ENCODE peak calls at places on chromosomes 13 and 19, in seven cellular contexts. L is GM23338, S is GM23248, Q is neural progenitor cell, Z is hepatocyte, B is MM.1S, D is HCT116. K is an unnamed sample.

GRCh38 chr19:55440411-55441105 is 2.5 kb downstream of the SHISA7 start:
- DNase-seq in Z (no peak), D (no peak), S (peak; percentile 17), Q (peak; percentile 60), B (no peak), L (peak; percentile 89), K (no peak)

GRCh38 chr19:49801401-49801888 is 11.6 kb downstream of the FUZ start:
- DNase-seq in L (no peak), Z (no peak), Q (no peak), B (no peak), S (no peak), D (no peak), K (no peak)

GRCh38 chr13:112954488-112955270 is 14.3 kb upstream of the MCF2L start:
- DNase-seq in S (no peak), B (no peak), Z (no peak), D (no peak), Q (no peak), L (no peak), K (no peak)

GRCh38 chr19:1401138-1401888 is at the start of gene GAMT:
- DNase-seq in L (peak; percentile 65), S (peak; percentile 72), Z (peak; percentile 81), B (peak; percentile 74), Q (peak; percentile 76), D (no peak), K (peak; percentile 43)

GRCh38 chr19:53132231-53132991 is at the start of gene ZNF415:
- DNase-seq in Z (peak; percentile 96), L (peak; percentile 98), S (peak; percentile 96), B (no peak), Q (peak; percentile 96), D (no peak), K (peak; percentile 60)

GRCh38 chr19:29683009-29683408 is 17.7 kb downstream of the PLEKHF1 start:
- DNase-seq in L (no peak), S (peak; percentile 49), Q (peak; percentile 81), D (no peak), B (no peak), Z (no peak), K (no peak)

GRCh38 chr13:75258159-75258782 is 223.7 kb downstream of the TBC1D4 start:
- DNase-seq in Z (peak; percentile 38), L (peak; percentile 67), Q (peak; percentile 47), B (peak; percentile 32), D (peak; percentile 23), S (peak; percentile 59), K (peak; percentile 73)

GRCh38 chr13:26629260-26629659 is 71.8 kb downstream of the WASF3 start:
- DNase-seq in L (peak; percentile 44), Q (no peak), S (peak; percentile 37), B (no peak), D (no peak), Z (no peak), K (peak; percentile 5)

GRCh38 chr19:51571599-51571998 is 516 bp downstream of the ZNF175 start:
- DNase-seq in S (peak; percentile 56), D (no peak), L (no peak), Q (no peak), B (no peak), Z (no peak), K (peak; percentile 9)

GRCh38 chr13:51518847-51519246 is 65.4 kb upstream of the WDFY2 start:
- DNase-seq in D (no peak), L (no peak), B (no peak), S (peak; percentile 91), Q (no peak), Z (no peak), K (peak; percentile 72)

GRCh38 chr13:63901630-63902029 is 2486.0 kb upstream of the PCDH20 start:
- DNase-seq in D (no peak), L (peak; percentile 15), B (no peak), Q (peak; percentile 13), S (no peak), Z (no peak), K (no peak)

GRCh38 chr13:94153586-94153985 is 325.9 kb downstream of the DCT start:
- DNase-seq in S (no peak), B (no peak), D (no peak), Z (no peak), L (no peak), Q (no peak), K (no peak)

GRCh38 chr19:45172173-45172572 is 5.9 kb downstream of the TRAPPC6A start:
- DNase-seq in D (no peak), S (no peak), B (no peak), L (no peak), Q (no peak), Z (no peak), K (no peak)

GRCh38 chr19:6723108-6723618 is 2.7 kb upstream of the C3 start:
- DNase-seq in L (peak; percentile 66), Q (no peak), D (no peak), B (no peak), S (peak; percentile 61), Z (peak; percentile 60), K (peak; percentile 50)

GRCh38 chr13:46845146-46845545 is 48.2 kb upstream of the ESD start:
- DNase-seq in Z (no peak), D (no peak), L (no peak), B (no peak), S (no peak), Q (no peak), K (no peak)

GRCh38 chr13:30394798-30395191 is 27.5 kb upstream of the UBE2L5 start:
- DNase-seq in Q (no peak), B (peak; percentile 35), L (no peak), Z (no peak), D (no peak), S (peak; percentile 37), K (peak; percentile 7)

GRCh38 chr19:51024924-51025323 is 1.5 kb downstream of the KLK11 start:
- DNase-seq in Z (no peak), B (no peak), S (no peak), Q (no peak), L (no peak), D (no peak), K (no peak)

GRCh38 chr19:40616178-40616577 is 15.0 kb downstream of the LTBP4 start:
- DNase-seq in B (no peak), D (no peak), Z (no peak), Q (no peak), S (no peak), L (no peak), K (no peak)

GRCh38 chr13:96075953-96076543 is 13.9 kb upstream of the HS6ST3 start:
- DNase-seq in Q (no peak), D (no peak), B (peak; percentile 56), Z (peak; percentile 12), L (peak; percentile 57), S (peak; percentile 50), K (peak; percentile 49)

DNA sequence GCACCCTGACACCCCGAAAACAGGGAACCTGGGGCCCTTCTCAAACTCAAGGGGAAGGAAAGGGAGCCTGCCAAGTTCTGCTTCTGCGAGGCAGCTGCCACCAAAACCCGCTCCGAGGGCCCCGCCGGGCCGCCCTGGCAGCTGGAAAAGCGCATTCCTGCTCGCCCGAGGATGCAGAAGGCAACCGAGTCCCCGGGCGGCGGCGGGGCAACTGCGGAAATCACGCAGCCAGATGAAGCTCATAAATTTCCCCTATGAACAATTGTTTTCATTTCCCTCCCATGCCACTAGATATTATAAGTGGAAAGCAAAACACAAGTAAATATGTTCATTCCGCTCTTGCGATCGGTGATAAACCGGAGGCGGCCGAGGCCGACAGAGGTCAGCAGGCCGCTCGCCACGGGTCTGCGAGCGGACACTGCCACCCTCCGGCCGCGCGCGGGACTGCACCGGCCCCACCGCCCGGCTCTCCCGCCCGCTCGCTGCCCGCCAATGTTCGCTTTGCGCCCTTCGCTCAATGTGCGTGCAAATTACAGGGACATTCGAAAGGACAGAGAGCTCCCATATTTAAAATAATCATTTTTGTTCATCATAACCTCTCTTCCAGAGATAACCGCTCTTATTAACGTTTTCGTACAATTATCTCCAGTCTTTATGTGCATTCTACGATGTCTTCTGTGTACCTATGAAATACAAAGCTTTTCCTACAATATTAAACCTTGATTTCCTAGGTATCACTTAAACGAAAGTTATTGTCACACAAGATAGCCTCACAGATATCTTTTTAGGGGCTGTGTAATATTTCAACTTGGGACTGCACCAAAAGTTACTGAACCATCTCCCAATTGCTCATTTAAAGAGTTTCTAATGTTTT is 120.8 kb upstream of the ZNF507 start:
- DNase-seq in Q (peak; percentile 82), S (peak; percentile 71), B (peak; percentile 53), D (no peak), L (peak; percentile 72), Z (peak; percentile 77), K (peak; percentile 47)
- TF ChIP-seq EZH2 in Q (peak; percentile 73), S (no peak), B (no peak), D (no peak), L (peak; percentile 38), Z (no peak), K (no peak)

GRCh38 chr13:72911988-72912387 is 130.1 kb downstream of the PIBF1 start:
- DNase-seq in S (no peak), Z (no peak), L (no peak), B (no peak), Q (no peak), D (no peak), K (no peak)
- TF ChIP-seq EZH2phosphoT487 in S (no peak), Z (no peak), L (no peak), B (no peak), Q (no peak), D (no peak), K (no peak)

GRCh38 chr19:31232220-31232619 is 117.0 kb downstream of the TSHZ3 start:
- DNase-seq in S (peak; percentile 40), D (no peak), B (no peak), Q (peak; percentile 41), L (peak; percentile 48), Z (no peak), K (no peak)

GRCh38 chr19:31232871-31233270 is 116.4 kb downstream of the TSHZ3 start:
- DNase-seq in D (no peak), Q (no peak), B (no peak), L (no peak), Z (no peak), S (peak; percentile 95), K (peak; percentile 10)

GRCh38 chr19:31235806-31236205 is 113.4 kb downstream of the TSHZ3 start:
- DNase-seq in D (no peak), L (no peak), Z (no peak), B (no peak), S (no peak), Q (no peak), K (peak; percentile 4)

GRCh38 chr19:31231181-31231580 is 118.1 kb downstream of the TSHZ3 start:
- DNase-seq in S (peak; percentile 35), Q (no peak), L (no peak), Z (no peak), B (no peak), D (no peak), K (no peak)

GRCh38 chr19:31233288-31233687 is 115.9 kb downstream of the TSHZ3 start:
- DNase-seq in Q (no peak), L (no peak), Z (no peak), S (no peak), D (no peak), B (no peak), K (no peak)
- H3K4me2 ChIP-seq in Q (no peak overlapping the region), L (no peak overlapping the region), Z (no peak overlapping the region), S (peak overlapping the region; percentile 74), D (no peak overlapping the region), B (no peak overlapping the region), K (no peak overlapping the region)

DNA sequence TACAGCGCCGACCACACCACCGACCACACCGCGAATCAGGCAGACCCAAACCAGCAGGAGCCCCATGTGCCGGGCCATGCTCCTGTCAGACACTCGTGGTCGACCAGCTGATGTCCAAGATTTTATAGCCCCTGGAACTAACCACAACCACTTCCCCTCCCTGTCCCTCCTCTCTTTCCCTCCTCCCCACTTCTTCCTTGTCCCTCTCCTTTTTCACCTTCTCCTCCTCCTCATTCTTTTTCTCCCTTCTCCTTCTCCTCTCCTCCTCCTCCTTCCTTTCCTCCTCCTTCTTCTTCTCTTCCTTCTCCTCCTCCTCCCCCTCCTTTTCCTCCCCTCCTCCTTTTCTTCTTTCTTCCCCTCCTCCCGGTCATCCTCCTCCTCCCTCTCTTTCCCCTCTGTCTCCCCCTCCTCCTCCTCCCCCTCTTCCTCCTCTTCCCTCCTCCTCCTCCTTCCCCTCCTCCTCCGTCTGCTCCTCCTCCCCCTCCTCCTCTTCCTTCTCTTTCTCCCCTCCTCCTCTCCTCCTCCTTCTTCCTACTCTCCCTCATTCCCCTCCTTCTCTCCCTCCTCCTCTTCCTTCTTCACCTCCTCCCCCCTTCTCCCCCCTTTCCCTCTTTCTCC is 670 bp downstream of the BSPH1 start:
- DNase-seq in D (no peak), Q (no peak), B (no peak), S (no peak), L (no peak), Z (no peak), K (no peak)
- TF ChIP-seq EZH2 in D (no peak), Q (no peak), B (no peak), S (no peak), L (no peak), Z (no peak), K (no peak)

K was measured in PC-3.